ENCODE peak calls at places on chromosomes 6 and 20, in four cellular contexts. Z is body of pancreas, S is tibial nerve, L is NCI-H82. Y is an unnamed sample.

GRCh38 chr6:7050911-7051779 is 56.6 kb upstream of the RREB1 start:
- DNase-seq in L (peak), S (no peak), Z (peak), Y (peak)

GRCh38 chr6:162528538-162528937 is 199.0 kb downstream of the PRKN start:
- DNase-seq in Z (no peak), S (no peak), L (no peak), Y (no peak)

GRCh38 chr6:157232161-157232895 is 91.0 kb downstream of the TMEM242 start:
- DNase-seq in L (no peak), Z (no peak), S (no peak), Y (no peak)

GRCh38 chr20:49308875-49309274 is 31.0 kb upstream of the ZNFX1 start:
- DNase-seq in Z (no peak), S (no peak), L (no peak), Y (no peak)

GRCh38 chr20:11067359-11067758 is 393.6 kb upstream of the JAG1 start:
- DNase-seq in S (no peak), L (no peak), Z (no peak), Y (peak)

GRCh38 chr6:110039996-110040383 is 61.9 kb downstream of the GPR6 start:
- DNase-seq in Z (peak), L (peak), S (no peak), Y (peak)

GRCh38 chr6:113824863-113825262 is 32.3 kb upstream of the MARCKS start:
- DNase-seq in S (no peak), Z (no peak), L (no peak), Y (no peak)

GRCh38 chr6:30990422-30991086 is 7.0 kb downstream of the MUC21 start:
- DNase-seq in Z (no peak), S (no peak), L (no peak), Y (no peak)

GRCh38 chr6:156767603-156768467 is 9.3 kb upstream of the ARID1B start:
- DNase-seq in Z (no peak), L (no peak), S (no peak), Y (no peak)

GRCh38 chr6:8215631-8216030 is 113.3 kb upstream of the EEF1E1 start:
- DNase-seq in Z (no peak), L (no peak), S (no peak), Y (no peak)

GRCh38 chr6:40848038-40848437 is 191.0 kb downstream of the UNC5CL start:
- DNase-seq in Z (no peak), S (no peak), L (no peak), Y (no peak)

GRCh38 chr6:80214436-80215022 is 108.1 kb downstream of the BCKDHB start:
- DNase-seq in L (peak), Z (peak), S (no peak), Y (peak)

GRCh38 chr6:80321011-80321410 is 214.5 kb downstream of the BCKDHB start:
- DNase-seq in S (no peak), L (no peak), Z (no peak), Y (no peak)

GRCh38 chr6:16733085-16733484 is 28.2 kb downstream of the ATXN1 start:
- DNase-seq in Z (no peak), S (no peak), L (no peak), Y (no peak)

GRCh38 chr6:151240861-151241642 is 1.3 kb downstream of the AKAP12 start:
- DNase-seq in Z (peak), L (peak), S (peak), Y (peak)

GRCh38 chr6:166598441-166599138 is 12.1 kb upstream of the RAMACL start:
- DNase-seq in S (no peak), Z (no peak), L (no peak), Y (no peak)

GRCh38 chr20:44526129-44526528 is 4.3 kb upstream of the SERINC3 start:
- DNase-seq in Z (no peak), S (no peak), L (no peak), Y (no peak)

GRCh38 chr6:169689247-169689646 is 12.6 kb downstream of the WDR27 start:
- DNase-seq in L (no peak), S (no peak), Z (no peak), Y (no peak)

GRCh38 chr20:44050925-44051660 is 135.9 kb downstream of the JPH2 start:
- DNase-seq in S (no peak), L (no peak), Z (no peak), Y (no peak)

GRCh38 chr20:63958964-63959698 is 2.9 kb upstream of the UCKL1 start:
- DNase-seq in L (no peak), S (no peak), Z (no peak), Y (peak)

GRCh38 chr6:80527552-80528052 is 421.1 kb downstream of the BCKDHB start:
- DNase-seq in L (no peak), S (no peak), Z (no peak), Y (peak)

GRCh38 chr20:23509580-23509913 is 18.6 kb downstream of the CST8 start:
- DNase-seq in L (no peak), S (no peak), Z (no peak), Y (no peak)

GRCh38 chr6:38776515-38776914 is 61.4 kb downstream of the DNAH8 start:
- DNase-seq in Z (no peak), L (peak), S (no peak), Y (no peak)

GRCh38 chr6:40355532-40355931 is 231.6 kb downstream of the LRFN2 start:
- DNase-seq in L (no peak), S (no peak), Z (no peak), Y (no peak)

GRCh38 chr6:46521464-46521971 is 30.3 kb upstream of the RCAN2 start:
- DNase-seq in Z (no peak), S (no peak), L (no peak), Y (no peak)

GRCh38 chr20:16501236-16501635 is 72.0 kb downstream of the KIF16B start:
- DNase-seq in Z (no peak), S (no peak), L (no peak), Y (no peak)

GRCh38 chr20:1537731-1538058 is 19.8 kb downstream of the SIRPD start:
- DNase-seq in S (peak), Z (no peak), L (no peak), Y (no peak)